ENCODE peak calls at places on chromosomes 1 and 21, in five cellular contexts. O, L, U, R and H are unnamed samples.

GRCh38 chr21:43291347-43291950 is 122.6 kb downstream of the CRYAA start:
- DNase-seq in R (no peak), U (no peak), L (no peak), O (peak), H (no peak)

GRCh38 chr1:202349263-202349928 is 897 bp downstream of the PPP1R12B start:
- DNase-seq in L (no peak), O (no peak), R (no peak), U (peak), H (no peak)

GRCh38 chr1:91693542-91693941 is 192.4 kb downstream of the TGFBR3 start:
- DNase-seq in U (no peak), R (no peak), O (no peak), L (no peak), H (peak)

GRCh38 chr1:87642581-87643129 is 314.0 kb downstream of the LMO4 start:
- DNase-seq in R (peak), L (no peak), U (no peak), O (no peak), H (no peak)

GRCh38 chr1:200628223-200628868 is 7.8 kb upstream of the KIF14 start:
- DNase-seq in U (no peak), O (no peak), L (no peak), R (no peak), H (no peak)

GRCh38 chr1:150466964-150467363 is 20.3 kb upstream of the TARS2 start:
- DNase-seq in R (no peak), L (no peak), U (no peak), O (no peak), H (no peak)

GRCh38 chr1:43799656-43800629 is 92.6 kb downstream of the ST3GAL3 start:
- DNase-seq in O (no peak), U (no peak), L (no peak), R (no peak), H (no peak)

GRCh38 chr1:214209260-214209808 is 71.6 kb upstream of the SMYD2 start:
- DNase-seq in R (no peak), L (no peak), O (no peak), U (no peak), H (no peak)

GRCh38 chr1:151135433-151136385 is 10.7 kb downstream of the SEMA6C start:
- DNase-seq in R (no peak), L (no peak), O (peak), U (no peak), H (no peak)

GRCh38 chr1:27356628-27357280 is 10.0 kb downstream of the MAP3K6 start:
- DNase-seq in U (no peak), L (no peak), O (peak), R (no peak), H (peak)
- H3K27ac ChIP-seq in U (no peak), L (no peak), O (no peak), R (no peak), H (peak)

GRCh38 chr1:94115900-94116436 is 5.0 kb downstream of the ABCA4 start:
- DNase-seq in R (no peak), O (no peak), U (no peak), L (no peak), H (no peak)
- H3K4me3 ChIP-seq in R (no peak), O (no peak), U (no peak), L (no peak), H (no peak)

GRCh38 chr1:111496398-111496797 is 7.0 kb downstream of the ADORA3 start:
- DNase-seq in U (no peak), L (no peak), R (no peak), O (no peak), H (no peak)

GRCh38 chr1:111499026-111499790 is 4.2 kb downstream of the ADORA3 start:
- DNase-seq in L (no peak), O (no peak), R (no peak), U (no peak), H (no peak)

GRCh38 chr1:111497592-111497991 is 5.8 kb downstream of the ADORA3 start:
- DNase-seq in L (no peak), U (no peak), R (no peak), O (no peak), H (no peak)
- H3K27ac ChIP-seq in L (no peak), U (no peak), R (no peak), O (no peak), H (no peak)

GRCh38 chr1:241235236-241235897 is 121.6 kb downstream of the RGS7 start:
- DNase-seq in R (peak), U (no peak), O (no peak), L (no peak), H (no peak)

GRCh38 chr1:241240084-241240483 is 116.9 kb downstream of the RGS7 start:
- DNase-seq in O (no peak), R (no peak), L (no peak), U (no peak), H (no peak)

GRCh38 chr1:241237873-241238272 is 119.1 kb downstream of the RGS7 start:
- DNase-seq in R (no peak), L (no peak), O (no peak), U (no peak), H (no peak)
- H3K4me3 ChIP-seq in R (no peak), L (no peak), O (no peak), U (no peak), H (no peak)

DNA sequence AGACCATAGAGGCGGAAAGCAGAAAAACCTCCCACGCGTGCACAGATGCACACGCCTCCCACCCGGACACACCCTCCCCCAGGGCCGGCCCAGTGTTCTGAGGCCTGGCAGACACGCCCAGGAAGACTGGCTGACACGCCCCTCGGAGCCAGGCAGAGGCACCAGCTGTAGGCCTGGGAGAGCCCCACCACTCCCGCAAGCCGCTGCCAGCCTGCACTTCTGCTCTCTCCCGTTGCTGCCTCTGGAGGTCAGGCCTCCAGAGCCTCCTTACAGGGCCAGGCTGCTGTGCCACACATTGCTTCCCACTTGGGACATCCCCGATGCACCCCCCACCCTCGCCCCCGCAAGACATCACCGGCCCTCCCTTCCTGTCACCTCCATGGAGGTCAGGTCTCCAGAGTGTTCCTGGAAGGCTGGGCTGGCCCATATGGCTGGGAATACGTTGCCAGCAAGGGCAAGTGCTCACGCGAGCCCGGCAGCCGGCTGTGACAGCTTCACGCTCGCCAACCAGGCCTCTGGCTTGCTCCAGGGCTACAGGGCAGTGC is 40.4 kb downstream of the CASZ1 start:
- DNase-seq in R (no peak), L (peak), U (peak), O (peak), H (peak)
- H3K27ac ChIP-seq in R (no peak), L (peak), U (no peak), O (no peak), H (peak)

GRCh38 chr1:58571616-58572015 is 5.4 kb downstream of the TACSTD2 start:
- DNase-seq in L (no peak), O (no peak), U (no peak), R (no peak), H (no peak)

GRCh38 chr1:58570817-58571216 is 6.2 kb downstream of the TACSTD2 start:
- DNase-seq in U (no peak), O (no peak), R (no peak), L (no peak), H (no peak)

GRCh38 chr1:58568271-58568860 is 8.7 kb downstream of the TACSTD2 start:
- DNase-seq in O (no peak), U (no peak), R (no peak), L (no peak), H (no peak)

GRCh38 chr1:58568911-58569310 is 8.1 kb downstream of the TACSTD2 start:
- DNase-seq in O (no peak), L (no peak), U (no peak), R (no peak), H (no peak)

DNA sequence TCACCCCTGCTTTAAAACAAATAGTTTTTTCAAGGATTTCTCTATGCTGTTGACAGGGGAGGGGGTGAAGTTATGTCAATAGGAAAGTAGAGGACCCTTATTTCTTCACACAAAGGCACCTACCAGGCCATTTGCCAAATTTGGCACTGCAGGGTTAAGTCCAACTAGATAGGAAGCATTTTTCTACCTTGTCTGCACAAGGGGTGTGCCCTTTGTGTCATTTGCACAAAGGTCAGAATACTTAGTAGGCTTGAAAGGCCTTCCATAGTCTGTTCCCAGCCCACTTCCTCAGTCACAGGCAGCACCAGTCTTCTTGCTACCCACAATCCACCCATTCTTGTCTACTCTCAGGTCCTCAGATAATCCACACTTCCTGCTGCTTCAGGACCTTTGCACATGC is 7.0 kb downstream of the TACSTD2 start:
- DNase-seq in U (no peak), O (no peak), L (no peak), R (no peak), H (no peak)
- H3K4me3 ChIP-seq in U (no peak), O (no peak), L (no peak), R (no peak), H (no peak)

DNA sequence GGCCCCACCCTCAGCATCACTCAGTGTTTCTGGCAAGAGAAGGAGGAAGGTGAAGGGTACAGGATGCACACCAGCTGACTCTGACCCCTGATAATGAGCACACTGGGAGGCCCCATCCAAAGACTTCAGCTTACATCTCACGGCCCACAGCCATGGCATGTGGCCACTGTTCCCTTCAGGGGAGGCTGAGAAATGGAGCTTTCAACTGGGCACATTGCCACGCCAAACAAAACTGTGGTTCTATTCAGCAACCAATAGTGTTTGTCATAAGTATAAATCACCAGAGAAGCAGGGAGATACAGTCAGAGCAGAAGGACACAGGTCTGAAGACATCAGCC is 12.7 kb upstream of the TRAF3IP3 start:
- DNase-seq in R (no peak), O (peak), U (no peak), L (no peak), H (peak)
- H3K27ac ChIP-seq in R (no peak), O (peak), U (no peak), L (no peak), H (no peak)

GRCh38 chr1:76190749-76191424 is 116.3 kb downstream of the ST6GALNAC3 start:
- DNase-seq in O (no peak), U (no peak), R (no peak), L (no peak), H (no peak)
- H3K4me3 ChIP-seq in O (no peak), U (no peak), R (no peak), L (no peak), H (no peak)

GRCh38 chr21:25818156-25818950 is 83.6 kb downstream of the GABPA start:
- DNase-seq in R (no peak), L (no peak), O (no peak), U (no peak), H (no peak)
- H3K27ac ChIP-seq in R (no peak), L (no peak), O (no peak), U (no peak), H (no peak)